ENCODE peak calls at places on chromosomes 7 and 10, in ten cellular contexts. Z is NCI-H1694 treated with DMSO at 0.1 percent for 48 hours; S is upper lobe of right lung; O is stimulated activated CD8-positive, alpha-beta memory T cell treated with anti-CD3 and anti-CD28 coated beads, Interleukin-4, amount 100 ng/mL, for 1 hour; J is M059J; H is AG04450; Y is amygdala; U is cardiac fibroblast; I is HuH-7; B is HTR-8/SVneo. P is an unnamed sample.

GRCh38 chr7:28549998-28550397 is 137.7 kb downstream of the CREB5 start:
- DNase-seq in H (no peak), Z (no peak), O (no peak), Y (no peak), J (no peak), U (no peak), I (no peak), S (no peak), B (no peak), P (no peak)

GRCh38 chr10:108112218-108112617 is 947.7 kb upstream of the SORCS1 start:
- DNase-seq in Y (no peak), Z (no peak), B (no peak), U (peak), S (no peak), I (peak), O (no peak), J (no peak), H (no peak), P (no peak)

GRCh38 chr7:141320287-141320686 is 230.9 kb upstream of the AGK start:
- DNase-seq in Z (no peak), U (peak), B (no peak), J (peak), S (no peak), Y (no peak), I (no peak), H (no peak), O (no peak), P (no peak)

GRCh38 chr10:71950683-71951082 is 13.5 kb upstream of the CHST3 start:
- DNase-seq in B (no peak), S (no peak), Z (no peak), H (no peak), J (no peak), Y (no peak), I (no peak), U (no peak), O (no peak), P (no peak)

GRCh38 chr7:82442492-82443043 is 1.0 kb downstream of the CACNA2D1 start:
- DNase-seq in O (no peak), I (no peak), S (no peak), J (peak), H (no peak), Y (no peak), B (no peak), Z (peak), U (peak), P (no peak)

GRCh38 chr10:35194906-35195305 is 68.3 kb downstream of the CREM start:
- DNase-seq in B (peak), Y (no peak), H (peak), O (no peak), I (no peak), J (peak), U (peak), Z (no peak), S (no peak), P (no peak)

GRCh38 chr7:32586291-32587221 is 91.3 kb downstream of the AVL9 start:
- DNase-seq in H (peak), U (peak), Z (no peak), B (peak), Y (no peak), J (peak), I (no peak), O (no peak), S (no peak), P (no peak)

GRCh38 chr10:42519761-42520460 is 118.5 kb downstream of the ZNF33B start:
- DNase-seq in O (no peak), B (no peak), Y (no peak), S (no peak), I (no peak), U (peak), H (no peak), Z (no peak), J (no peak), P (no peak)

GRCh38 chr10:77104459-77104980 is 533.1 kb downstream of the KCNMA1 start:
- DNase-seq in B (peak), Z (no peak), Y (no peak), U (peak), I (no peak), J (peak), O (no peak), S (no peak), H (peak), P (no peak)

GRCh38 chr7:70694357-70694908 is 437.5 kb upstream of the GALNT17 start:
- DNase-seq in U (peak), Y (no peak), I (peak), O (no peak), J (peak), B (no peak), H (no peak), S (peak), Z (no peak), P (no peak)

P was measured in spleen.